ENCODE peak calls at places on chromosomes 12 and 14, in five cellular contexts. U is neuronal stem cell, Q is IMR-90, D is mesenchymal stem cell, H is H1. E is an unnamed sample.
A peak's percentile ranks its signal among the peaks of the same experiment; 100 is the strongest.

GRCh38 chr14:81341405-81342180 is 58.5 kb downstream of the STON2 start:
- DNase-seq in U (no peak), Q (no peak), D (no peak), H (no peak), E (no peak)

GRCh38 chr12:2959508-2960431 is 573 bp downstream of the TEAD4 start:
- DNase-seq in U (peak; percentile 48), Q (peak; percentile 60), D (peak; percentile 80), H (peak; percentile 73), E (peak; percentile 59)

GRCh38 chr12:132243596-132244289 is 85.6 kb downstream of the GALNT9 start:
- DNase-seq in U (no peak), Q (no peak), D (no peak), H (no peak), E (no peak)

GRCh38 chr12:47281667-47282171 is 202.0 kb upstream of the AMIGO2 start:
- DNase-seq in U (no peak), Q (peak; percentile 24), D (no peak), H (no peak), E (no peak)

GRCh38 chr12:43912851-43913250 is 77.0 kb downstream of the TMEM117 start:
- DNase-seq in U (no peak), Q (no peak), D (no peak), H (no peak), E (no peak)

GRCh38 chr12:87596636-87597035 is 432.6 kb downstream of the C12orf50 start:
- DNase-seq in U (no peak), Q (no peak), D (no peak), H (no peak), E (peak; percentile 9)

GRCh38 chr14:30125322-30125944 is 197.8 kb upstream of the PRKD1 start:
- DNase-seq in U (no peak), Q (no peak), D (no peak), H (no peak), E (no peak)

GRCh38 chr14:35257809-35258208 is 34.4 kb upstream of the PSMA6 start:
- DNase-seq in U (no peak), Q (peak; percentile 55), D (no peak), H (no peak), E (no peak)

GRCh38 chr12:56571131-56571530 is 49.5 kb downstream of the RBMS2 start:
- DNase-seq in U (no peak), Q (no peak), D (no peak), H (no peak), E (peak; percentile 93)

GRCh38 chr12:69066420-69067373 is 133.7 kb upstream of the CPM start:
- DNase-seq in U (no peak), Q (no peak), D (no peak), H (no peak), E (no peak)

GRCh38 chr12:109734219-109735000 is 20.8 kb downstream of the FAM222A start:
- DNase-seq in U (no peak), Q (peak; percentile 1), D (peak; percentile 52), H (peak; percentile 63), E (no peak)

GRCh38 chr12:128420163-128420562 is 153.2 kb downstream of the TMEM132C start:
- DNase-seq in U (no peak), Q (no peak), D (no peak), H (no peak), E (no peak)

GRCh38 chr12:132300789-132301722 is 28.3 kb downstream of the GALNT9 start:
- DNase-seq in U (no peak), Q (no peak), D (no peak), H (no peak), E (no peak)

GRCh38 chr12:124823272-124823970 is 40.2 kb downstream of the SCARB1 start:
- DNase-seq in U (no peak), Q (no peak), D (no peak), H (no peak), E (peak; percentile 83)

GRCh38 chr14:29645117-29645516 is 282.5 kb downstream of the PRKD1 start:
- DNase-seq in U (no peak), Q (peak; percentile 2), D (peak; percentile 28), H (no peak), E (no peak)

GRCh38 chr14:68552597-68552996 is 240.3 kb downstream of the ZFP36L1 start:
- DNase-seq in U (no peak), Q (peak; percentile 20), D (peak; percentile 37), H (no peak), E (no peak)

GRCh38 chr12:51013441-51013840 is 12.7 kb downstream of the SLC11A2 start:
- DNase-seq in U (no peak), Q (no peak), D (no peak), H (no peak), E (no peak)

GRCh38 chr12:92029136-92029535 is 116.5 kb downstream of the BTG1 start:
- DNase-seq in U (no peak), Q (no peak), D (no peak), H (no peak), E (no peak)

GRCh38 chr12:57309420-57309819 is 58.4 kb upstream of the STAC3 start:
- DNase-seq in U (no peak), Q (peak; percentile 52), D (no peak), H (no peak), E (no peak)

GRCh38 chr12:107439101-107439738 is 246.4 kb upstream of the PWP1 start:
- DNase-seq in U (no peak), Q (no peak), D (no peak), H (no peak), E (no peak)

GRCh38 chr14:93085916-93086315 is 29.8 kb downstream of the ITPK1 start:
- DNase-seq in U (peak; percentile 64), Q (no peak), D (no peak), H (no peak), E (no peak)

GRCh38 chr12:128727461-128727860 is 96.3 kb downstream of the SLC15A4 start:
- DNase-seq in U (no peak), Q (no peak), D (no peak), H (no peak), E (no peak)

GRCh38 chr12:14357496-14357895 is 8.0 kb upstream of the ATF7IP start:
- DNase-seq in U (no peak), Q (no peak), D (peak; percentile 40), H (no peak), E (no peak)

GRCh38 chr14:103015426-103015825 is 41.9 kb downstream of the CDC42BPB start:
- DNase-seq in U (no peak), Q (no peak), D (no peak), H (no peak), E (no peak)
- H3K4me3 ChIP-seq in U (no peak overlapping the region), Q (no peak overlapping the region), D (no peak overlapping the region), H (no peak overlapping the region), E (no peak overlapping the region)

GRCh38 chr14:103561381-103562134 is 899 bp downstream of the BAG5 start:
- DNase-seq in U (no peak), Q (peak; percentile 49), D (peak; percentile 73), H (no peak), E (peak; percentile 89)
- H2AFZ ChIP-seq in U (peak overlapping the region; percentile 95), Q (peak overlapping the region; percentile 95), D (peak overlapping the region; percentile 93), H (no peak overlapping the region), E (peak overlapping the region; percentile 74)

GRCh38 chr12:3992945-3993344 is 119.7 kb upstream of the PARP11 start:
- DNase-seq in U (no peak), Q (no peak), D (no peak), H (no peak), E (no peak)

GRCh38 chr12:3996322-3996721 is 123.1 kb upstream of the PARP11 start:
- DNase-seq in U (no peak), Q (no peak), D (no peak), H (no peak), E (no peak)

GRCh38 chr12:3994500-3994899 is 121.3 kb upstream of the PARP11 start:
- DNase-seq in U (no peak), Q (no peak), D (no peak), H (no peak), E (no peak)

GRCh38 chr12:3998397-3998796 is 125.2 kb upstream of the PARP11 start:
- DNase-seq in U (no peak), Q (no peak), D (no peak), H (no peak), E (no peak)

DNA sequence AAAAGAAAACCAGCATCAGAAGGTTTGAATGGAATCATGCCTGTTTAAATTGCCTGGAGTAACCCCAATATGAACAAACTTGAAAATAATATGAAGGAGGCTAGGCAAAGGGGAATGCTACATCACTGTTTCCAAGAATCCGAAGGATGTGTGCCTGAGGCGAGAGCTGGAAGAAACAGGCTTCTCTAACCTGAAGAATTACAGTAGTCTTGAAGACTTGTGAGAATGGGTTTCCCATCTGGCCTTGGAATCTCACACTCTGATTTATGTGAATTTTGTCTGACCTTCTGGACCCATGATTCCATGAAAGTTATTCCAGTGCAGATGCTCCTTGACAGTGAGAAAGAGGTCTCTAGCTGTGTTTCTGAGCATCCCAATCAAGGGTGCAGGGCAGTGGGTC is 122.1 kb upstream of the PARP11 start:
- DNase-seq in U (no peak), Q (no peak), D (no peak), H (no peak), E (peak; percentile 96)
- H2AK5ac ChIP-seq in U (no peak overlapping the region), Q (no peak overlapping the region), D (no peak overlapping the region), H (no peak overlapping the region), E (no peak overlapping the region)

GRCh38 chr12:104665296-104665695 is 208.5 kb downstream of the CHST11 start:
- DNase-seq in U (no peak), Q (no peak), D (no peak), H (no peak), E (no peak)
- H3K4me3 ChIP-seq in U (no peak overlapping the region), Q (no peak overlapping the region), D (no peak overlapping the region), H (no peak overlapping the region), E (no peak overlapping the region)